ENCODE peak calls at places on chromosomes 4 and X, in four cellular contexts. Y, O, W and Q are unnamed samples.
A peak's percentile ranks its signal among the peaks of the same experiment; 100 is the strongest.

GRCh38 chr4:159003420-159004253 is 99.2 kb upstream of the RAPGEF2 start:
- DNase-seq in Y (no peak), O (no peak), W (no peak), Q (no peak)

GRCh38 chr4:36676139-36677050 is 395.0 kb downstream of the DTHD1 start:
- DNase-seq in Y (no peak), O (no peak), W (no peak), Q (no peak)

GRCh38 chrX:130592204-130592603 is 190.4 kb downstream of the RBMX2 start:
- DNase-seq in Y (no peak), O (no peak), W (no peak), Q (no peak)

GRCh38 chr4:71184195-71184781 is 154.5 kb upstream of the SLC4A4 start:
- DNase-seq in Y (peak; percentile 35), O (no peak), W (peak; percentile 87), Q (peak; percentile 37)

GRCh38 chr4:63919636-63920365 is 489.4 kb downstream of the TECRL start:
- DNase-seq in Y (no peak), O (no peak), W (no peak), Q (no peak)

GRCh38 chr4:155629183-155629825 is 37.3 kb upstream of the GUCY1A1 start:
- DNase-seq in Y (no peak), O (no peak), W (peak; percentile 46), Q (no peak)

GRCh38 chr4:67083496-67083895 is 461.8 kb downstream of the CENPC start:
- DNase-seq in Y (no peak), O (no peak), W (no peak), Q (no peak)

GRCh38 chr4:91734682-91735081 is 569.1 kb upstream of the GRID2 start:
- DNase-seq in Y (no peak), O (no peak), W (peak; percentile 24), Q (no peak)

GRCh38 chr4:40937140-40937725 is 187.5 kb downstream of the NSUN7 start:
- DNase-seq in Y (no peak), O (no peak), W (no peak), Q (no peak)

GRCh38 chrX:39519213-39519544 is 578.6 kb downstream of the BCOR start:
- DNase-seq in Y (no peak), O (no peak), W (peak; percentile 13), Q (no peak)

GRCh38 chr4:158094413-158095110 is 78.3 kb downstream of the GASK1B start:
- DNase-seq in Y (peak; percentile 5), O (peak; percentile 39), W (peak; percentile 1), Q (no peak)

GRCh38 chr4:182465979-182466378 is 222.8 kb downstream of the TENM3 start:
- DNase-seq in Y (no peak), O (no peak), W (no peak), Q (no peak)

GRCh38 chr4:153488006-153488718 is 22.0 kb downstream of the TMEM131L start:
- DNase-seq in Y (no peak), O (no peak), W (no peak), Q (no peak)

GRCh38 chr4:153489856-153490558 is 23.8 kb downstream of the TMEM131L start:
- DNase-seq in Y (no peak), O (no peak), W (no peak), Q (no peak)

GRCh38 chr4:153488719-153489384 is 22.7 kb downstream of the TMEM131L start:
- DNase-seq in Y (no peak), O (no peak), W (no peak), Q (peak; percentile 52)

GRCh38 chr4:153494562-153494961 is 28.4 kb downstream of the TMEM131L start:
- DNase-seq in Y (no peak), O (no peak), W (no peak), Q (no peak)

GRCh38 chr4:153490985-153491483 is 24.9 kb downstream of the TMEM131L start:
- DNase-seq in Y (no peak), O (no peak), W (no peak), Q (no peak)
- H3K4me1 ChIP-seq in Y (peaks cover 15% of the 10 kb centered on the region), O (peaks cover 12% of the 10 kb centered on the region), W (peaks cover 27% of the 10 kb centered on the region), Q (peaks cover 26% of the 10 kb centered on the region)

DNA sequence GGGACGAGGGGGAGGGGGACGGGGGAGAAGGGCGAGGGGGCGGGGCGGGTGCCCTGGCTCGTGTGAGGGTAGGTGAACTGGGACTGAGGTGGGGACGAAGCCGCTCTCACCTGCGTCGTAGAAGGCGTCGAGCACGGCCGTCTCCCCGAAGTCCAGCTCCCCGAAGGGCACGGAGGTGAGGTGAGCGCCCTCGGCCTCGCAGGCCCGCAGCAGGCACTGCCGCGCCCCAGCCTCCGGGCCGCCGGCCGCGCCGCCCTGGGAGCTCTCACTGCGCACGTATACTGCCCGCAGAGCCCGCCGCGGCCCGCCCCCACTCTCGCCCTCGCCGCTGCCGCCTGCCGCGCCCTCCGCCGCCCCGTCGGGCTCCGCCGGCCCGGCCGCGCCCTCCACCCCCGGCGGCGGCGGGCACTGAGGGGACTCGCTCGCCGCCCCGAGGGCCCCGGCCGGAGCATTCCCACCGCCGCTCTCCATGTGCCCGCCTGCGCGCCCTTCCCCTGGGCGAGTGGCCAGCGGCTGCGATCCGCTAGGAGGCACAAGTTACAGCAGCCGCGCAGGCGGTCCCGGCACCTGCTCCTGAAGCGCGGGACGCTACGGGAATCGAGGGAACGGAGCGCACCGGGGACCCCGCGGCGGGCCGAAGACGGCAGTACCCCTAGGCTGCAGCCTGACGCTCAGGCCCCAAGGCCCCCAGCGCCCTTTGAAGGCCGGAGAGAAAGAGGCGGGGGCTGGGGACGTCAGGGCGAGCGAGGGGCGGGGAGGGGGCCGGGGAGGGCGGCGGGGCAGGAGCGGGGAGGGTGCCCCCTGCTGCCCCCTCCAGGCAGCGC is at the start of gene MAP3K15:
- DNase-seq in Y (peak; percentile 66), O (peak; percentile 26), W (peak; percentile 40), Q (peak; percentile 33)
- H3K4me3 ChIP-seq in Y (peak within 1 kb of the TSS; percentile 60), O (peak within 1 kb of the TSS; percentile 30), W (no peak within 1 kb of the TSS), Q (no peak within 1 kb of the TSS)

GRCh38 chr4:24569662-24570061 is 14.7 kb downstream of the DHX15 start:
- DNase-seq in Y (no peak), O (no peak), W (no peak), Q (no peak)
- H3K4me1 ChIP-seq in Y (peaks cover 26% of the 10 kb centered on the region), O (peaks cover 2% of the 10 kb centered on the region), W (peaks cover 36% of the 10 kb centered on the region), Q (peaks cover 57% of the 10 kb centered on the region)

GRCh38 chr4:55386840-55387239 is 8.9 kb upstream of the TMEM165 start:
- DNase-seq in Y (no peak), O (no peak), W (no peak), Q (no peak)
- H3K4me3 ChIP-seq in Y (no peak overlapping the region), O (no peak overlapping the region), W (no peak overlapping the region), Q (no peak overlapping the region)

GRCh38 chrX:1500701-1501624 is 36.0 kb downstream of the P2RY8 start:
- DNase-seq in Y (no peak), O (no peak), W (no peak), Q (no peak)

GRCh38 chrX:1502853-1503252 is 34.1 kb downstream of the P2RY8 start:
- DNase-seq in Y (no peak), O (no peak), W (no peak), Q (no peak)

GRCh38 chrX:1506916-1507315 is 30.1 kb downstream of the P2RY8 start:
- DNase-seq in Y (no peak), O (no peak), W (no peak), Q (no peak)

GRCh38 chrX:1507511-1508463 is 29.2 kb downstream of the P2RY8 start:
- DNase-seq in Y (no peak), O (no peak), W (no peak), Q (peak; percentile 81)

DNA sequence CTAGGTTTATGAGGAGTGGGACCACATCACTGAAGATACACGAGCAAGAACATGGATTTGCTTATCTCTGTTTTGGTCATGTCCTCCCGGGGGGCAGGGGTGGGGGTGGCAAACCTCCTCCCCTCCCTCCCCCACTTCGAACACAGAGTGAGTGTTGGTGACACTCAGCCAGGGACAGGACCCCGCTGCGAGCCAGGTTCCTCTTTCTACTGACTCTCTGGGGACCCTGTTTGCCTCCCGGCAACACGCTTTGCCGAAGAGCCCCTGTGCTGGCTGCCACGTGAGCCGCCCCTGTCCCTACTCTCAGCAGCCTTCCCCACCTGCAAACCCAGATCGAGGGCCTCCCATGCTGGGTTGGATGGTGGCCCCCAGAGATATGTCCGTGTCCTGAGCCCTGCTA is 34.7 kb downstream of the P2RY8 start:
- DNase-seq in Y (no peak), O (no peak), W (no peak), Q (no peak)
- H3K4me1 ChIP-seq in Y (no peaks in the 10 kb centered on the region), O (no peaks in the 10 kb centered on the region), W (no peaks in the 10 kb centered on the region), Q (peaks cover 62% of the 10 kb centered on the region)

DNA sequence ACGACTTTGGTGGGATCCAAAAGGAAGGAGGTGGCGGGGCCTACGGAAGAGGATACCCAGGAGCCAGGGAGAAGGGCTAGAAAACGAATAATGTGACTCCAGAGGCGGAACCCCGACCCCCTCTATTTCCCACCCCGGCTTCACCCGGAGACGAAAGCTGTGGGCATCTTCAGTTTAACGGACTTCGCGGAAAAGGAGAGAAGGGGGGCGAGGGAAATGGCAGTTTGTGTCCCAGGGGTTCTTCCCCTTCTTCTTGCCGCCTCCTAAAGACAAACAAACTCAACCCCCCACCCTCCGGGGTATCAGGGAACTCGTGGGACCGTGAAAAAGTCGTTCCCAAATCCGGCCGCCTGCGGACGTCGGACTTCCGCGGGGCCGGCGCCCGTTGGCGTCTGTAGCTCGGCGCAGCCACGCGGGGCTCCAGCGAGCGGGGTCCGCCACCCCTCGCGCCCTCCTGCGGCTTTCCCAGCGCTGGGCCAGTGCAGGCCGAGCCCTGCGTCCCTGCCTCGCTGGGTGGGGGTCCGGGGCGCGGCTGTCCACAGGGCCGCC is 3.6 kb upstream of the LEF1 start:
- DNase-seq in Y (no peak), O (peak; percentile 26), W (no peak), Q (no peak)
- H3K4me3 ChIP-seq in Y (peak overlapping the region; percentile 48), O (peak overlapping the region; percentile 42), W (peak overlapping the region; percentile 79), Q (peak overlapping the region; percentile 48)

GRCh38 chr4:13992041-13992440 is 364.5 kb upstream of the BOD1L1 start:
- DNase-seq in Y (no peak), O (no peak), W (no peak), Q (no peak)
- H3K4me1 ChIP-seq in Y (peaks cover 61% of the 10 kb centered on the region), O (no peaks in the 10 kb centered on the region), W (peaks cover 58% of the 10 kb centered on the region), Q (no peaks in the 10 kb centered on the region)

GRCh38 chr4:173382349-173382748 is 11.6 kb downstream of the SAP30 start:
- DNase-seq in Y (no peak), O (no peak), W (no peak), Q (no peak)
- H3K4me3 ChIP-seq in Y (no peak overlapping the region), O (no peak overlapping the region), W (no peak overlapping the region), Q (no peak overlapping the region)

DNA sequence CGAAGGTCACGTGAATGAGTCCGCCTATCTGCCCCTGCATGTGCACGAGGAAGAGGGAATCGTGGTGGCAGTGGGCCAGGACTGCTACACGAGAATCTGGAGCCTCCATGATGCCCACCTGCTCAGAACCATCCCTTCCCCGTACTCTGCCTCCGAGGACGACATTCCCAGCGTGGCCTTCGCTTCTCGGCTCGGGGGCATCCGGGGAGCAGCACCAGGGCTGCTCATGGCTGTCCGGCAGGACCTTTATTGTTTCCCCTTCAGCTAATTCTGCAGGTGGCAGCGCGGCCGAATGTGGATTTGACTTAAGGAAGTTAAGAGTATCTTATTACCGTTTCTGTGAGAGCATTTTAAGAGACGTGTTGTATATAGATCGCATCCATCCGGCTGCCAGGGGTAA is 1.2 kb downstream of the DCAF4L1 start:
- DNase-seq in Y (no peak), O (no peak), W (no peak), Q (no peak)
- H3K4me1 ChIP-seq in Y (no peaks in the 10 kb centered on the region), O (no peaks in the 10 kb centered on the region), W (no peaks in the 10 kb centered on the region), Q (no peaks in the 10 kb centered on the region)